ENCODE peak calls at places on chromosomes 12 and 14, in six cellular contexts. K is colonic mucosa, Z is lung, U is left ventricle myocardium inferior, O is stomach, L is heart right ventricle. M is an unnamed sample.

GRCh38 chr14:103094406-103095209 is at the start of gene EXOC3L4:
- DNase-seq in K (peak; percentile 81), Z (no peak), U (no peak), O (no peak), L (no peak), M (no peak)

GRCh38 chr14:81981311-81981675 is 447.6 kb upstream of the SEL1L start:
- DNase-seq in K (no peak), Z (no peak), U (no peak), O (no peak), L (no peak), M (no peak)

GRCh38 chr14:24219521-24219920 is 3.7 kb upstream of the MDP1 start:
- DNase-seq in K (no peak), Z (no peak), U (no peak), O (no peak), L (no peak), M (no peak)

GRCh38 chr12:5197127-5197526 is 153.4 kb downstream of the KCNA5 start:
- DNase-seq in K (no peak), Z (no peak), U (no peak), O (no peak), L (no peak), M (no peak)

GRCh38 chr14:68766299-68767247 is 26.3 kb downstream of the ZFP36L1 start:
- DNase-seq in K (no peak), Z (no peak), U (no peak), O (no peak), L (no peak), M (no peak)

GRCh38 chr14:65080954-65081747 is 21.2 kb downstream of the MAX start:
- DNase-seq in K (peak; percentile 89), Z (no peak), U (no peak), O (no peak), L (no peak), M (no peak)

GRCh38 chr12:120220838-120221575 is 20.1 kb upstream of the RPLP0 start:
- DNase-seq in K (no peak), Z (no peak), U (no peak), O (no peak), L (no peak), M (no peak)

GRCh38 chr12:75820848-75821578 is 210.6 kb downstream of the PHLDA1 start:
- DNase-seq in K (peak; percentile 35), Z (no peak), U (peak; percentile 16), O (no peak), L (peak; percentile 53), M (peak; percentile 93)

GRCh38 chr12:47882796-47883546 is 21.8 kb downstream of the VDR start:
- DNase-seq in K (peak; percentile 75), Z (peak; percentile 60), U (no peak), O (peak; percentile 42), L (no peak), M (no peak)

GRCh38 chr12:114025935-114026334 is 59.8 kb upstream of the RBM19 start:
- DNase-seq in K (no peak), Z (no peak), U (peak; percentile 38), O (no peak), L (peak; percentile 32), M (no peak)

GRCh38 chr12:90398437-90398836 is 556.5 kb downstream of the CCER1 start:
- DNase-seq in K (no peak), Z (no peak), U (no peak), O (no peak), L (no peak), M (no peak)

GRCh38 chr12:95848575-95849388 is 10.0 kb upstream of the SNRPF start:
- DNase-seq in K (no peak), Z (peak; percentile 46), U (no peak), O (peak; percentile 55), L (no peak), M (no peak)
- TF ChIP-seq CTCF in K (no peak), Z (peak; percentile 13), U (peak; percentile 16), O (peak; percentile 10), L (no peak), M (peak; percentile 44)

DNA sequence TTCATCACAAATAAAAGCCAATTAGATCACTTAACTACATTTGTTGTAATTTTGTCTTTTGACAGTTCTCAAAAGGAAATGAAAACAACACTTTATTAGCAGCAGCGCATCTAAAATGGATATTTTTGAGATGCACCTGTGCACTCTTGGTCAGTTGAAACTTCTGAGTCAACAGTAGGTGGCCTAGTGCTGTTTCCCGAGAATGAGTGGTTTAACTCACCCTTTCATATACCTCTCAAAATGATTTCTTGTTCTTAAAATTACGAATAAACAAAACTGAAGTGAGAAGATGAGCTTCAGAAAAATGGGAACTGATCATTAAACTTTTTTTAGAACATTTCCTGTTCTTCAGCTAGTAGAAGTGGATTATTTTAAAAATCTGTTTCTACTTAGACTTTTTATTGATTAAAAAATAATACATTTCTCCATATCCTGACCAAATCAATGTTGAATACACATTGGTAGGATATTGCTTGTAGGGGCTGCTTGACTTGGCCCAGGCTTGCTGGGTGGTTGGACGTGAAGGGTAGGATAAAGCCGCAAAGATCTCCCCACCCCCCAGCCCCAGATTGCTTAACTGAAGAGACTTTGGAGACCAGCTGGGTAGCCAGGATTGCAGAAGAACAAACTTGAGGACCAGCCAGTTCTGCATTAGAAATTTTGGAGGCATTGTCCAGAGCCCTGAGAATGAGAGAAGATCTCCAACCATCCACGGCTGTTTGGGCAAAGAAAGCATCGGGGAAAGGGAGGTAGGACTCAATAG is 22.3 kb upstream of the STK38L start:
- DNase-seq in K (no peak), Z (no peak), U (no peak), O (no peak), L (no peak), M (no peak)
- H3K4me3 ChIP-seq in K (no peak overlapping the region), Z (no peak overlapping the region), U (no peak overlapping the region), O (no peak overlapping the region), L (no peak overlapping the region), M (no peak overlapping the region)

GRCh38 chr12:88469136-88469535 is 111.1 kb downstream of the KITLG start:
- DNase-seq in K (no peak), Z (no peak), U (no peak), O (no peak), L (no peak), M (no peak)

GRCh38 chr12:88472775-88473174 is 107.5 kb downstream of the KITLG start:
- DNase-seq in K (no peak), Z (no peak), U (no peak), O (no peak), L (no peak), M (no peak)

GRCh38 chr12:88472248-88472647 is 108.0 kb downstream of the KITLG start:
- DNase-seq in K (no peak), Z (no peak), U (no peak), O (no peak), L (no peak), M (no peak)

GRCh38 chr12:88468546-88468945 is 111.7 kb downstream of the KITLG start:
- DNase-seq in K (no peak), Z (no peak), U (no peak), O (no peak), L (no peak), M (no peak)

GRCh38 chr12:88471641-88472040 is 108.6 kb downstream of the KITLG start:
- DNase-seq in K (peak; percentile 22), Z (no peak), U (no peak), O (no peak), L (peak; percentile 11), M (no peak)
- H3K27ac ChIP-seq in K (no peak overlapping the region), Z (no peak overlapping the region), U (no peak overlapping the region), O (peak overlapping the region; percentile 4), L (no peak overlapping the region), M (no peak overlapping the region)

GRCh38 chr12:56104815-56105476 is 587 bp downstream of the PA2G4 start:
- DNase-seq in K (no peak), Z (no peak), U (no peak), O (peak; percentile 34), L (no peak), M (no peak)
- TF ChIP-seq CTCF in K (no peak), Z (no peak), U (no peak), O (no peak), L (no peak), M (no peak)

DNA sequence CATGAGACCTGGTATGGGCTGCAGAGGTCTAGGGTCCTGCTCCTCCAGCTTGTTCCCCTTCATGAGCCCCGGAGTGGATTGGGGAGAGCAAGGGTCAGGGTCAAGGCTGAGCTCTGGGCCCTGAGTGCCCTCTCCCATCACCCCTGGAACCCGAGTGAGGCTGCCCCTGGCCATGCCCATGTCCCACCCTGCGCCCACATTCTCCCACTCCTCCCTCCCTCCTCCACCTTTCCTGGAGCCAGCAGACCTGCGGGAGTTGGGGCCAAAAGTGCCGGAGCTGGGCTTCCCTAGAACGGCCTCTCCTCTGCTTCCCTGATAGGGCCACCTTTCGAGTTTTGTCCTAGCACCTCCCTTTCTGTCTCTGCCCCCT is 597 bp downstream of the SCNN1A start:
- DNase-seq in K (no peak), Z (no peak), U (no peak), O (no peak), L (no peak), M (no peak)
- H3K4me3 ChIP-seq in K (peak overlapping the region; percentile 34), Z (peak overlapping the region; percentile 9), U (no peak overlapping the region), O (peak overlapping the region; percentile 50), L (no peak overlapping the region), M (no peak overlapping the region)

DNA sequence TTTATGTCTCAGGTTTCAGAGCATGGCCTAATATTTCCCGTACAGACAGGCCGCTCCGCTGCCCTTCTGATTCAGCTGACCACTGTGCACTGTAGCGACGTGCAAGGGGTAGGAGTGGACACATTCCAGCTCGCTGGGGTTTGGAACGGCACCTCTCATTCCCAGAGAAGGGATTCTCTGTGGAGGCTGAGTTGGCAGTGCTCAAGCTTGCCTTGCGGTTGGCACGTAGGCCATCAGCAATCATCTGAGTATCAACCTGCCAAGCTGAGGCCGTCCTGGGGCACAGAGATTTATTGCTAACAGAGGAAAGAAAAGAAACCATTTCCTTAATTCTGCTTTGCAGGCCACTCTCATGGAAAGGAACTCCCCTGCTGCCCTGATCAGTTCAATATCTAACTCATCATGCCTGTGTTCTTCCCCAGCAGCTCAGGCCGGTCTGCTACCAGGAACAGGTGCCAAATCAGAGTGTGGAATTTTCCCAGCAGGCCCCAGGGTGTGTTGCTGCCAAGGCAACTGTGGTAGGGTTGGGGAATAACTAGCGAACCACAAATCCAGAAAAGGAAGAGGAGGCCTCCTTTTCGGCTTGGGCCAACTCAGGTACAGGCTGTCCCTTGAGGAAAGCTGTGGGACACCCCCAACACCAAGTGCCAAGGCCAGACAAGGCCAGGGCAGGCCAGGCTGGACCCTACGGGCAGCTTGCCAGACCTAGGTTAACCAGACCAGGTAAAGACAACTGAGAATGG is 92.5 kb downstream of the SSPN start:
- DNase-seq in K (no peak), Z (no peak), U (peak; percentile 32), O (peak; percentile 40), L (peak; percentile 54), M (no peak)
- H3K27ac ChIP-seq in K (no peak overlapping the region), Z (no peak overlapping the region), U (peak overlapping the region; percentile 55), O (no peak overlapping the region), L (peak overlapping the region; percentile 40), M (no peak overlapping the region)

DNA sequence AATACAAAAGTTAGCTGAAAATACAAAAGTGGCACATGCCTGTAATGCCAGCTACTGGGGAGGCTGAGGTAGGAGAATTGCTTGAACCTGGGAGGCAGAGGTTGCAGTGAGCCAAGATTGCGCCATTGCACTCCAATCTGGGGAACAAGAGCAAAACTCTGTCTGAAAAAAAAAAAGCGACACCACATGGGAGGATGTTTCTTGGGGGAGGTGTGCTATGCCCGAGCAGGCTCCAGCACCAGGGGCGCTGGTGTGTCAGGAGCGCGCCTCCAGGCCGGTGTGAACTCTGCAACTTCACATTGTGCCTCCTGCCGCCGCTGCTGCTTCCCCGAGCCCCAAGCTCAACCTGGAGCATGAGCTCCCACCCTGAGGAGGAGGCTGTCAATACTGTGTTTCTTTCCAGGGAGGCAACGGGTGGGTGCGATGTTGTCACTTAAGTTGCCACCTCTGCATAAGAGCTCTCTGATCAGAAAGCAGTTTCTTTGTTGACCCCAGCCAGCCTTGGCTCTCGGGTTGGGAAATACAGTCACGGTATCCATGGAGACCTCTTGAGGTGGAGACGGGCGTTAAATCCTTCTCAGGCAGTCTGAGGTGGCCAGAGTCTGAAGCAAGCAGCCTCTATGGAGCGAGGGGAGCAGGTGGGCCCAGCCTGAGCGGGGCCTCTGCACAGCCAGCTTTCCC is 18.9 kb downstream of the DEGS2 start:
- DNase-seq in K (peak; percentile 61), Z (peak; percentile 56), U (no peak), O (peak; percentile 51), L (no peak), M (no peak)
- TF ChIP-seq CTCF in K (no peak), Z (peak; percentile 16), U (no peak), O (peak; percentile 34), L (no peak), M (peak; percentile 48)

M was measured in AG04450.